ENCODE peak calls at places on chromosome 5, in four cellular contexts. One of them, this sample, is unnamed.

GRCh38 chr5:82105457-82105856 is 133.6 kb downstream of the ATG10 start:
- DNase-seq in PC-9: no peak
- DNase-seq in GM23248: peak; percentile 12
- DNase-seq in SK-N-SH: no peak
- DNase-seq in this sample: peak; percentile 27

GRCh38 chr5:109006129-109006528 is 258.4 kb downstream of the FER start:
- DNase-seq in PC-9: no peak
- DNase-seq in GM23248: no peak
- DNase-seq in SK-N-SH: no peak
- DNase-seq in this sample: no peak

GRCh38 chr5:141521244-141521781 is 32.4 kb downstream of the PCDHGC5 start:
- DNase-seq in PC-9: peak; percentile 96
- DNase-seq in GM23248: peak; percentile 98
- DNase-seq in SK-N-SH: no peak
- DNase-seq in this sample: no peak

GRCh38 chr5:90606539-90606938 is 47.9 kb downstream of the ADGRV1 start:
- DNase-seq in PC-9: no peak
- DNase-seq in GM23248: no peak
- DNase-seq in SK-N-SH: no peak
- DNase-seq in this sample: no peak

GRCh38 chr5:56412601-56413379 is 179.7 kb upstream of the ANKRD55 start:
- DNase-seq in PC-9: no peak
- DNase-seq in GM23248: no peak
- DNase-seq in SK-N-SH: no peak
- DNase-seq in this sample: peak; percentile 93

GRCh38 chr5:128380324-128380723 is 157.7 kb downstream of the FBN2 start:
- DNase-seq in PC-9: no peak
- DNase-seq in GM23248: no peak
- DNase-seq in SK-N-SH: no peak
- DNase-seq in this sample: no peak

GRCh38 chr5:168608821-168609220 is 29.7 kb upstream of the PANK3 start:
- DNase-seq in PC-9: no peak
- DNase-seq in GM23248: no peak
- DNase-seq in SK-N-SH: no peak
- DNase-seq in this sample: no peak

GRCh38 chr5:177507596-177508216 is 1.9 kb downstream of the DOK3 start:
- DNase-seq in PC-9: no peak
- DNase-seq in GM23248: no peak
- DNase-seq in SK-N-SH: no peak
- DNase-seq in this sample: no peak

GRCh38 chr5:76715734-76716455 is at the start of gene F2R:
- DNase-seq in PC-9: no peak
- DNase-seq in GM23248: peak; percentile 74
- DNase-seq in SK-N-SH: peak; percentile 94
- DNase-seq in this sample: no peak

GRCh38 chr5:34833991-34834793 is 4.8 kb upstream of the TTC23L start:
- DNase-seq in PC-9: no peak
- DNase-seq in GM23248: no peak
- DNase-seq in SK-N-SH: no peak
- DNase-seq in this sample: no peak

GRCh38 chr5:175351126-175351525 is 92.9 kb downstream of the DRD1 start:
- DNase-seq in PC-9: no peak
- DNase-seq in GM23248: no peak
- DNase-seq in SK-N-SH: no peak
- DNase-seq in this sample: no peak

GRCh38 chr5:13866792-13867191 is 77.7 kb downstream of the DNAH5 start:
- DNase-seq in PC-9: no peak
- DNase-seq in GM23248: peak; percentile 55
- DNase-seq in SK-N-SH: no peak
- DNase-seq in this sample: peak; percentile 53

GRCh38 chr5:534743-535671 is 10.8 kb upstream of the SLC9A3 start:
- DNase-seq in PC-9: no peak
- DNase-seq in GM23248: no peak
- DNase-seq in SK-N-SH: no peak
- DNase-seq in this sample: no peak

GRCh38 chr5:132828846-132829494 is 1.5 kb downstream of the SHROOM1 start:
- DNase-seq in PC-9: no peak
- DNase-seq in GM23248: no peak
- DNase-seq in SK-N-SH: no peak
- DNase-seq in this sample: no peak
- H3K27me3 ChIP-seq in PC-9: no peaks in the 10 kb centered on the region
- H3K27me3 ChIP-seq in GM23248: no peaks in the 10 kb centered on the region
- H3K27me3 ChIP-seq in SK-N-SH: no peaks in the 10 kb centered on the region
- H3K27me3 ChIP-seq in this sample: no peaks in the 10 kb centered on the region

DNA sequence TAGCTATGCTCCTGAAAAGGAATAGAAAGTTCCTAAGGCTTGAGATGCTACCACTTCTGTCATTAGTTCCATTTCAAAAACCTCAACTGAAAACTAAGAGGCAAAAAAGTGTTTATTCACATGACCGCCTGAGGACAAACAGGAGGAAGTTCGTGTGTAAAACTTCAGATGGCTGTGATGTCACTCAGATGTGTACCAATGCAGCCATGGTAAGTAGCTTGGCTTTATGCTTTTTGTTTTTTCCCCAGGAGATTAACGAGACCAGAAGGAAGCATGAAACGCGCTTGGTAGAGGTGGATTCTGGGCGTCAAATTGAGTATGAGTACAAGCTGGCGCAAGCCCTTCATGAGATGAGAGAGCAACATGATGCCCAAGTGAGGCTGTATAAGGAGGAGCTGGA is 33.0 kb downstream of the LMNB1 start:
- DNase-seq in PC-9: no peak
- DNase-seq in GM23248: no peak
- DNase-seq in SK-N-SH: no peak
- DNase-seq in this sample: no peak
- H3K79me2 ChIP-seq in PC-9: peaks cover 8% of the 10 kb centered on the region
- H3K79me2 ChIP-seq in GM23248: peaks cover 6% of the 10 kb centered on the region
- H3K79me2 ChIP-seq in SK-N-SH: peaks cover 69% of the 10 kb centered on the region
- H3K79me2 ChIP-seq in this sample: peaks cover 94% of the 10 kb centered on the region

DNA sequence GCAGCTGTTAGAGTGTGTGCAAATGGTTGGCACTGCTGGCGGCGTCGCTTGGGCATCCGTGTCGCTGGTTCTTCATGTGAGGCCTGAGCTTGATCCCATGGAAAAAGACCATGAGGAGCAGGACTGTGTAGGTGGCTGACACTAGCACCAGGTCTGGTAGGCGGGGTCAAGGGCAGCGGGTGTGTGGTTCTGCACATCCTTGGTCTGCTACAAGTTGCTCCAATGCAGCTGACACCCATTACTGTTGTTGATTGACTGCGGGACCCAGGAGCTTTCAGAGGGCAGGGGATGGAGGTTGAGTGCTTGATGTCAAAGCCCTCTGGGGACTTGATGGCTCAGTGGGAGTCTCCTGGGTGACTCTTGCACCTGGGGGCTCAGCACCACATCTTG is 29.0 kb upstream of the PITX1 start:
- DNase-seq in PC-9: no peak
- DNase-seq in GM23248: no peak
- DNase-seq in SK-N-SH: no peak
- DNase-seq in this sample: peak; percentile 90
- H3K27me3 ChIP-seq in PC-9: no peaks in the 10 kb centered on the region
- H3K27me3 ChIP-seq in GM23248: peaks cover 37% of the 10 kb centered on the region
- H3K27me3 ChIP-seq in SK-N-SH: no peaks in the 10 kb centered on the region
- H3K27me3 ChIP-seq in this sample: no peaks in the 10 kb centered on the region

GRCh38 chr5:80937591-80937990 is 22.6 kb upstream of the RASGRF2 start:
- DNase-seq in PC-9: no peak
- DNase-seq in GM23248: peak; percentile 17
- DNase-seq in SK-N-SH: no peak
- DNase-seq in this sample: no peak
- H3K79me2 ChIP-seq in PC-9: no peaks in the 10 kb centered on the region
- H3K79me2 ChIP-seq in GM23248: no peaks in the 10 kb centered on the region
- H3K79me2 ChIP-seq in SK-N-SH: no peaks in the 10 kb centered on the region
- H3K79me2 ChIP-seq in this sample: no peaks in the 10 kb centered on the region

DNA sequence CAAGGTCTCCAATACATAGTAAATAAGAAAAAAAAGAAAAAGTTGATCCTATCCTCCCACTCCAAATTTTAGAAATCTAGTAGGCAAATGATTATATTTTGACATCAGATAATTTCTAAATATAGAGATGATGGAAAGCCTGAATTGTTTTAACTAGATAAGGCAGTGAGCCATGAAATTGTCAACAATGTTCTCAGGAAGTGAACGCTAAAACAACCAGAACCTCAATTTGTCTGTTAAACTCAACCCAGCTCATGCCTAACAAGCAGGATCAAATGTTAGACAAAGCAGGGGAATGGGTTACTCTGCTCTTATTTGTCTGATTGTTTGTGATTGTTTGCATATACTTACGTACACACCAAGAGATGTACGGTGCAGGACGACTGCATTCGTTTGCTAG is 49.2 kb downstream of the ESM1 start:
- DNase-seq in PC-9: no peak
- DNase-seq in GM23248: no peak
- DNase-seq in SK-N-SH: no peak
- DNase-seq in this sample: no peak
- H3K27me3 ChIP-seq in PC-9: peaks cover 42% of the 10 kb centered on the region
- H3K27me3 ChIP-seq in GM23248: peaks cover 43% of the 10 kb centered on the region
- H3K27me3 ChIP-seq in SK-N-SH: peaks cover 45% of the 10 kb centered on the region
- H3K27me3 ChIP-seq in this sample: no peaks in the 10 kb centered on the region

GRCh38 chr5:36919650-36920049 is 43.1 kb downstream of the NIPBL start:
- DNase-seq in PC-9: no peak
- DNase-seq in GM23248: no peak
- DNase-seq in SK-N-SH: no peak
- DNase-seq in this sample: no peak

GRCh38 chr5:36919238-36919637 is 42.7 kb downstream of the NIPBL start:
- DNase-seq in PC-9: no peak
- DNase-seq in GM23248: no peak
- DNase-seq in SK-N-SH: no peak
- DNase-seq in this sample: no peak

DNA sequence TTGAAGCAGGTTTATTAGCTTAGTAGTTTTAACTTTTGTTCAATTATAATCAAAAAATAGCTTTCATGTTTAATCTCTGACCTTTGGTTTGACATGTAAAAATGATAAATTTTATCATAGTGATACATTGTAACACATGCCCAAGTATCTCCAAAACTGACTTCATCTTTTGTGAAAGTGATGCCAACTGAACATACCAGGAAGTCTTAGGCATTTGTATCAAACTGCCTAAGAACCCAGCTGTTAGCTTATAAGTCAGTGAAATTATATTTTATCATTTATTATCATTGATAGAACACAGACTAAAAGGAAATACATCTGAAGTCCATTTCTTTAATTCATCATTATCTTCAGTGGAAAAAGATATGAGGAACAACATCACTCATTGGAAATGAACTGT is 39.1 kb downstream of the NIPBL start:
- DNase-seq in PC-9: no peak
- DNase-seq in GM23248: peak; percentile 54
- DNase-seq in SK-N-SH: no peak
- DNase-seq in this sample: no peak
- H3K79me2 ChIP-seq in PC-9: peaks cover 91% of the 10 kb centered on the region
- H3K79me2 ChIP-seq in GM23248: peaks cover 97% of the 10 kb centered on the region
- H3K79me2 ChIP-seq in SK-N-SH: peaks cover 94% of the 10 kb centered on the region
- H3K79me2 ChIP-seq in this sample: peaks cover 90% of the 10 kb centered on the region

GRCh38 chr5:44388504-44389409 is 463 bp downstream of the FGF10 start:
- DNase-seq in PC-9: no peak
- DNase-seq in GM23248: peak; percentile 41
- DNase-seq in SK-N-SH: no peak
- DNase-seq in this sample: no peak
- H3K27me3 ChIP-seq in PC-9: peaks cover 45% of the 10 kb centered on the region
- H3K27me3 ChIP-seq in GM23248: peaks cover 56% of the 10 kb centered on the region
- H3K27me3 ChIP-seq in SK-N-SH: peaks cover 45% of the 10 kb centered on the region
- H3K27me3 ChIP-seq in this sample: no peaks in the 10 kb centered on the region

DNA sequence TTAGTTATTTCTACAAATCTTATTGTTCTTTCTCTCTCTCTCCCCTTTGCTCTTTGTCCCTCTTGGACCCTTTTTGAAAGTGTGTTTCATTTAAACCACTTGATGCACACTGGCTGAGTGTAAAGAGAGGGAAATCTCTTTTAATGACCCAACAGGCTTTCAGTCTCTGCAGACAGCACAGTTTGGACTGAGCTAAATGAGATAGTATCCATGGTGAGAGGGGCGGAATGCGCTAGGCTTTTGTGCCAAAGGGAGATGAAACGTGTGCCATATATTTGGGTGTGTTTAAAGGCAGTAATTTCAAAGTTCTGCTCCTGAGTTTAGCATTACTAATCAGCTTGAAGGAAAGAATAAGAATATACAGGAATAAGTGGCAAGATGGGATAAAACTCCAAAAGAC is 184.9 kb downstream of the PCSK1 start:
- DNase-seq in PC-9: no peak
- DNase-seq in GM23248: peak; percentile 22
- DNase-seq in SK-N-SH: no peak
- DNase-seq in this sample: no peak
- H3K79me2 ChIP-seq in PC-9: no peaks in the 10 kb centered on the region
- H3K79me2 ChIP-seq in GM23248: peaks cover 10% of the 10 kb centered on the region
- H3K79me2 ChIP-seq in SK-N-SH: no peaks in the 10 kb centered on the region
- H3K79me2 ChIP-seq in this sample: no peaks in the 10 kb centered on the region

DNA sequence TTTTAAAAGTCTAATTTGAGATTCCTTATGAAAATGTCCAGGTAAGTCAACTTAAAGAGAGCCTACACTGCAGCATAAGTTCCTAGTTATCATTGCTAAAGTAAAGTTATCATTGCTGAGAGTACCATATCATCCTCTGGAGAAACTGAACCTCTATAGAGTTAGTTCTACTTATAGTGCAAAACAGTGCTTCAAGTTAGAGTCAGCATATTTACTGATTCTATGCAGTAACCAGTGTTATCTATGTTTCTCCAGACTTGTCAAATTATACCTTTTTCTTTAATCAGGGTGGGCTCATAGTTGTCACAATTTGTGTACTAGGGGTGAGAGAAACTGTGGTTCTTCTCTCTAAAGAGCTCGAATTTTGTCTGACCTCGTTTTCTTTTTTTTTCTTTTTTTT is 79.6 kb downstream of the ANXA2R start:
- DNase-seq in PC-9: no peak
- DNase-seq in GM23248: no peak
- DNase-seq in SK-N-SH: no peak
- DNase-seq in this sample: no peak
- H3K27me3 ChIP-seq in PC-9: no peaks in the 10 kb centered on the region
- H3K27me3 ChIP-seq in GM23248: no peaks in the 10 kb centered on the region
- H3K27me3 ChIP-seq in SK-N-SH: peaks cover 32% of the 10 kb centered on the region
- H3K27me3 ChIP-seq in this sample: no peaks in the 10 kb centered on the region

DNA sequence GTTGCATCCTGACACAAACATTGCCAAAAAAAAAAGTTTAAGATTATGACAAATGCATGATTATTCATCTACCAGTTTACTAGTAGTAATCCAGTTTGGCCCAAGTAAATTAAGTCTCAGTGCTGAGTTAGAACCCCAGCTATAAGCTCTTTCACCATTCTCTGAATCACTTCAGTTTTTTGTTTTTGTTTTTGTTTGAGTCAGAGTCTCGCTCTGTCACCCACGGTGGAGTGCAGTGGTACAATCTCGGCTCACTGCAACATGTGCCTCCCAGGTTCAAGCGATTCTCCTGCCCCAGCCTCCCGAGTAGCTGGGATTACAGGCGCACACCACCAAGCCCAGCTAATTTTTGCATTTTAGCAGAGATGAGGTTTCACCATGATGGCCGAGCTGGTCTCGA is 1.5 kb upstream of the PCYOX1L start:
- DNase-seq in PC-9: no peak
- DNase-seq in GM23248: peak; percentile 50
- DNase-seq in SK-N-SH: no peak
- DNase-seq in this sample: no peak
- H3K79me2 ChIP-seq in PC-9: no peaks in the 10 kb centered on the region
- H3K79me2 ChIP-seq in GM23248: peaks cover 21% of the 10 kb centered on the region
- H3K79me2 ChIP-seq in SK-N-SH: peaks cover 15% of the 10 kb centered on the region
- H3K79me2 ChIP-seq in this sample: peaks cover 45% of the 10 kb centered on the region